ENCODE peak calls at places on chromosomes 5 and 9, in nine cellular contexts. One of them, this sample, is unnamed.
A peak's percentile ranks its signal among the peaks of the same experiment; 100 is the strongest.

GRCh38 chr5:163649522-163649921 is 144.1 kb downstream of the MAT2B start:
- DNase-seq in IMR-90: peak; percentile 62
- DNase-seq in SJSA1: no peak
- DNase-seq in BJ: no peak
- DNase-seq in tibial nerve: no peak
- DNase-seq in right cardiac atrium: no peak
- DNase-seq in fibroblast of villous mesenchyme: peak; percentile 97
- DNase-seq in cardiac fibroblast: peak; percentile 69
- DNase-seq in GM23248: peak; percentile 2
- DNase-seq in this sample: peak; percentile 41

GRCh38 chr9:72294952-72295351 is 70.1 kb downstream of the ZFAND5 start:
- DNase-seq in IMR-90: no peak
- DNase-seq in SJSA1: no peak
- DNase-seq in BJ: no peak
- DNase-seq in tibial nerve: no peak
- DNase-seq in right cardiac atrium: no peak
- DNase-seq in fibroblast of villous mesenchyme: no peak
- DNase-seq in cardiac fibroblast: peak; percentile 67
- DNase-seq in GM23248: no peak
- DNase-seq in this sample: no peak

GRCh38 chr9:86368871-86369521 is 14.8 kb upstream of the TUT7 start:
- DNase-seq in IMR-90: peak; percentile 83
- DNase-seq in SJSA1: no peak
- DNase-seq in BJ: no peak
- DNase-seq in tibial nerve: no peak
- DNase-seq in right cardiac atrium: no peak
- DNase-seq in fibroblast of villous mesenchyme: peak; percentile 92
- DNase-seq in cardiac fibroblast: peak; percentile 95
- DNase-seq in GM23248: peak; percentile 88
- DNase-seq in this sample: peak; percentile 93

GRCh38 chr9:94824401-94824800 is 97.9 kb downstream of the AOPEP start:
- DNase-seq in IMR-90: no peak
- DNase-seq in SJSA1: no peak
- DNase-seq in BJ: no peak
- DNase-seq in tibial nerve: no peak
- DNase-seq in right cardiac atrium: no peak
- DNase-seq in fibroblast of villous mesenchyme: no peak
- DNase-seq in cardiac fibroblast: no peak
- DNase-seq in GM23248: no peak
- DNase-seq in this sample: no peak

GRCh38 chr5:178335287-178336030 is 102.9 kb upstream of the PHYKPL start:
- DNase-seq in IMR-90: no peak
- DNase-seq in SJSA1: no peak
- DNase-seq in BJ: no peak
- DNase-seq in tibial nerve: no peak
- DNase-seq in right cardiac atrium: no peak
- DNase-seq in fibroblast of villous mesenchyme: no peak
- DNase-seq in cardiac fibroblast: no peak
- DNase-seq in GM23248: no peak
- DNase-seq in this sample: no peak

GRCh38 chr9:91102269-91102668 is 259.4 kb downstream of the AUH start:
- DNase-seq in IMR-90: no peak
- DNase-seq in SJSA1: no peak
- DNase-seq in BJ: no peak
- DNase-seq in tibial nerve: no peak
- DNase-seq in right cardiac atrium: no peak
- DNase-seq in fibroblast of villous mesenchyme: no peak
- DNase-seq in cardiac fibroblast: no peak
- DNase-seq in GM23248: no peak
- DNase-seq in this sample: no peak

GRCh38 chr9:129373361-129373760 is 195.3 kb upstream of the IER5L start:
- DNase-seq in IMR-90: no peak
- DNase-seq in SJSA1: no peak
- DNase-seq in BJ: no peak
- DNase-seq in tibial nerve: no peak
- DNase-seq in right cardiac atrium: no peak
- DNase-seq in fibroblast of villous mesenchyme: no peak
- DNase-seq in cardiac fibroblast: no peak
- DNase-seq in GM23248: no peak
- DNase-seq in this sample: no peak

GRCh38 chr9:11269036-11269435 is 656.2 kb upstream of the PTPRD start:
- DNase-seq in IMR-90: no peak
- DNase-seq in SJSA1: no peak
- DNase-seq in BJ: no peak
- DNase-seq in tibial nerve: no peak
- DNase-seq in right cardiac atrium: no peak
- DNase-seq in fibroblast of villous mesenchyme: no peak
- DNase-seq in cardiac fibroblast: peak; percentile 0
- DNase-seq in GM23248: no peak
- DNase-seq in this sample: no peak

GRCh38 chr5:135654646-135655045 is 75.9 kb upstream of the CXCL14 start:
- DNase-seq in IMR-90: no peak
- DNase-seq in SJSA1: no peak
- DNase-seq in BJ: no peak
- DNase-seq in tibial nerve: peak; percentile 0
- DNase-seq in right cardiac atrium: no peak
- DNase-seq in fibroblast of villous mesenchyme: no peak
- DNase-seq in cardiac fibroblast: no peak
- DNase-seq in GM23248: no peak
- DNase-seq in this sample: no peak

GRCh38 chr5:135269224-135269623 is 129.8 kb downstream of the MACROH2A1 start:
- DNase-seq in IMR-90: peak; percentile 66
- DNase-seq in SJSA1: no peak
- DNase-seq in BJ: no peak
- DNase-seq in tibial nerve: no peak
- DNase-seq in right cardiac atrium: no peak
- DNase-seq in fibroblast of villous mesenchyme: peak; percentile 61
- DNase-seq in cardiac fibroblast: no peak
- DNase-seq in GM23248: peak; percentile 54
- DNase-seq in this sample: no peak

GRCh38 chr5:37133939-37134338 is 115.2 kb downstream of the CPLANE1 start:
- DNase-seq in IMR-90: peak; percentile 75
- DNase-seq in SJSA1: no peak
- DNase-seq in BJ: peak; percentile 6
- DNase-seq in tibial nerve: no peak
- DNase-seq in right cardiac atrium: no peak
- DNase-seq in fibroblast of villous mesenchyme: peak; percentile 39
- DNase-seq in cardiac fibroblast: peak; percentile 49
- DNase-seq in GM23248: peak; percentile 41
- DNase-seq in this sample: peak; percentile 27

GRCh38 chr5:76544268-76544926 is 78.8 kb downstream of the F2RL2 start:
- DNase-seq in IMR-90: peak; percentile 13
- DNase-seq in SJSA1: no peak
- DNase-seq in BJ: no peak
- DNase-seq in tibial nerve: no peak
- DNase-seq in right cardiac atrium: no peak
- DNase-seq in fibroblast of villous mesenchyme: peak; percentile 14
- DNase-seq in cardiac fibroblast: peak; percentile 10
- DNase-seq in GM23248: peak; percentile 23
- DNase-seq in this sample: peak; percentile 25

GRCh38 chr5:16808021-16808420 is 128.1 kb downstream of the MYO10 start:
- DNase-seq in IMR-90: no peak
- DNase-seq in SJSA1: no peak
- DNase-seq in BJ: no peak
- DNase-seq in tibial nerve: no peak
- DNase-seq in right cardiac atrium: no peak
- DNase-seq in fibroblast of villous mesenchyme: no peak
- DNase-seq in cardiac fibroblast: no peak
- DNase-seq in GM23248: no peak
- DNase-seq in this sample: no peak

GRCh38 chr9:121568101-121568460 is 68.4 kb upstream of the GGTA1 start:
- DNase-seq in IMR-90: no peak
- DNase-seq in SJSA1: no peak
- DNase-seq in BJ: no peak
- DNase-seq in tibial nerve: no peak
- DNase-seq in right cardiac atrium: peak; percentile 81
- DNase-seq in fibroblast of villous mesenchyme: no peak
- DNase-seq in cardiac fibroblast: no peak
- DNase-seq in GM23248: no peak
- DNase-seq in this sample: no peak
- H3K4me3 ChIP-seq in IMR-90: no peak overlapping the region
- H3K4me3 ChIP-seq in SJSA1: no peak overlapping the region
- H3K4me3 ChIP-seq in BJ: no peak overlapping the region
- H3K4me3 ChIP-seq in tibial nerve: no peak overlapping the region
- H3K4me3 ChIP-seq in right cardiac atrium: peak overlapping the region; percentile 44
- H3K4me3 ChIP-seq in fibroblast of villous mesenchyme: no peak overlapping the region
- H3K4me3 ChIP-seq in cardiac fibroblast: peak overlapping the region; percentile 21
- H3K4me3 ChIP-seq in GM23248: no peak overlapping the region
- H3K4me3 ChIP-seq in this sample: peak overlapping the region; percentile 0

GRCh38 chr5:1883925-1884637 is 1.4 kb upstream of the IRX4 start:
- DNase-seq in IMR-90: no peak
- DNase-seq in SJSA1: no peak
- DNase-seq in BJ: no peak
- DNase-seq in tibial nerve: no peak
- DNase-seq in right cardiac atrium: peak; percentile 50
- DNase-seq in fibroblast of villous mesenchyme: no peak
- DNase-seq in cardiac fibroblast: no peak
- DNase-seq in GM23248: no peak
- DNase-seq in this sample: no peak
- H3K4me3 ChIP-seq in IMR-90: no peak overlapping the region
- H3K4me3 ChIP-seq in SJSA1: no peak overlapping the region
- H3K4me3 ChIP-seq in BJ: no peak overlapping the region
- H3K4me3 ChIP-seq in tibial nerve: no peak overlapping the region
- H3K4me3 ChIP-seq in right cardiac atrium: peak overlapping the region; percentile 43
- H3K4me3 ChIP-seq in fibroblast of villous mesenchyme: no peak overlapping the region
- H3K4me3 ChIP-seq in cardiac fibroblast: no peak overlapping the region
- H3K4me3 ChIP-seq in GM23248: no peak overlapping the region
- H3K4me3 ChIP-seq in this sample: no peak overlapping the region

GRCh38 chr9:136658849-136659535 is 3.7 kb upstream of the EGFL7 start:
- DNase-seq in IMR-90: no peak
- DNase-seq in SJSA1: no peak
- DNase-seq in BJ: no peak
- DNase-seq in tibial nerve: no peak
- DNase-seq in right cardiac atrium: peak; percentile 56
- DNase-seq in fibroblast of villous mesenchyme: no peak
- DNase-seq in cardiac fibroblast: no peak
- DNase-seq in GM23248: no peak
- DNase-seq in this sample: no peak
- H3K4me3 ChIP-seq in IMR-90: no peak overlapping the region
- H3K4me3 ChIP-seq in SJSA1: no peak overlapping the region
- H3K4me3 ChIP-seq in BJ: no peak overlapping the region
- H3K4me3 ChIP-seq in tibial nerve: no peak overlapping the region
- H3K4me3 ChIP-seq in right cardiac atrium: peak overlapping the region; percentile 22
- H3K4me3 ChIP-seq in fibroblast of villous mesenchyme: no peak overlapping the region
- H3K4me3 ChIP-seq in cardiac fibroblast: no peak overlapping the region
- H3K4me3 ChIP-seq in GM23248: no peak overlapping the region
- H3K4me3 ChIP-seq in this sample: no peak overlapping the region

GRCh38 chr9:20378851-20379250 is 243.4 kb downstream of the MLLT3 start:
- DNase-seq in IMR-90: no peak
- DNase-seq in SJSA1: no peak
- DNase-seq in BJ: no peak
- DNase-seq in tibial nerve: no peak
- DNase-seq in right cardiac atrium: no peak
- DNase-seq in fibroblast of villous mesenchyme: no peak
- DNase-seq in cardiac fibroblast: no peak
- DNase-seq in GM23248: no peak
- DNase-seq in this sample: no peak
- H3K4me3 ChIP-seq in IMR-90: no peak overlapping the region
- H3K4me3 ChIP-seq in SJSA1: no peak overlapping the region
- H3K4me3 ChIP-seq in BJ: no peak overlapping the region
- H3K4me3 ChIP-seq in tibial nerve: no peak overlapping the region
- H3K4me3 ChIP-seq in right cardiac atrium: no peak overlapping the region
- H3K4me3 ChIP-seq in fibroblast of villous mesenchyme: no peak overlapping the region
- H3K4me3 ChIP-seq in cardiac fibroblast: no peak overlapping the region
- H3K4me3 ChIP-seq in GM23248: no peak overlapping the region
- H3K4me3 ChIP-seq in this sample: no peak overlapping the region

GRCh38 chr9:88534456-88535225 is at the start of gene NXNL2:
- DNase-seq in IMR-90: peak; percentile 82
- DNase-seq in SJSA1: peak; percentile 87
- DNase-seq in BJ: peak; percentile 50
- DNase-seq in tibial nerve: peak; percentile 75
- DNase-seq in right cardiac atrium: peak; percentile 90
- DNase-seq in fibroblast of villous mesenchyme: peak; percentile 91
- DNase-seq in cardiac fibroblast: peak; percentile 88
- DNase-seq in GM23248: peak; percentile 90
- DNase-seq in this sample: peak; percentile 74
- H3K4me3 ChIP-seq in IMR-90: peak within 1 kb of the TSS; percentile 95
- H3K4me3 ChIP-seq in SJSA1: peak within 1 kb of the TSS; percentile 57
- H3K4me3 ChIP-seq in BJ: peak within 1 kb of the TSS; percentile 85
- H3K4me3 ChIP-seq in tibial nerve: peak within 1 kb of the TSS; percentile 39
- H3K4me3 ChIP-seq in right cardiac atrium: peak within 1 kb of the TSS; percentile 34
- H3K4me3 ChIP-seq in fibroblast of villous mesenchyme: peak within 1 kb of the TSS; percentile 79
- H3K4me3 ChIP-seq in cardiac fibroblast: peak within 1 kb of the TSS; percentile 60
- H3K4me3 ChIP-seq in GM23248: peak within 1 kb of the TSS; percentile 74
- H3K4me3 ChIP-seq in this sample: peak within 1 kb of the TSS; percentile 74

DNA sequence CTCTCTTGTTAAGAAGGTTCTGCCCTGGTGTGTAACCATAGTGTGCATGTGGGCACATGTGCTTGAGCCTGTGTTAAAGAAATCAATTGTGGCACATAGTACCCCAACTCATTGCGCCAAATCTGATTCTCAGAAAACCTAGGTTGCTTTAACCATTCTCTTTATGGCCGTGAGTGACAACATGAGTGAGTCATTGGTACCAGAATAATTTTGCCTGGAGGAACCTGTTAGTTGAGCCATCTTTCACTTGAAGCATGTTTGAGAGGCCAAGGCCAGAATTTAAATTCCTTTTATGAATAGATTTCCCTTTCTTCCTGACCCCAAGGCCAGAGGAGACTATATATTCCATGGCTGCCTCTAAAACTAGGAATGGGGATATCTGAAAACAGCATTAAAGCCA is 35.2 kb upstream of the SLC36A2 start:
- DNase-seq in IMR-90: no peak
- DNase-seq in SJSA1: no peak
- DNase-seq in BJ: no peak
- DNase-seq in tibial nerve: no peak
- DNase-seq in right cardiac atrium: no peak
- DNase-seq in fibroblast of villous mesenchyme: no peak
- DNase-seq in cardiac fibroblast: no peak
- DNase-seq in GM23248: no peak
- DNase-seq in this sample: no peak
- H3K4me3 ChIP-seq in IMR-90: no peak overlapping the region
- H3K4me3 ChIP-seq in SJSA1: no peak overlapping the region
- H3K4me3 ChIP-seq in BJ: no peak overlapping the region
- H3K4me3 ChIP-seq in tibial nerve: no peak overlapping the region
- H3K4me3 ChIP-seq in right cardiac atrium: no peak overlapping the region
- H3K4me3 ChIP-seq in fibroblast of villous mesenchyme: no peak overlapping the region
- H3K4me3 ChIP-seq in cardiac fibroblast: no peak overlapping the region
- H3K4me3 ChIP-seq in GM23248: no peak overlapping the region
- H3K4me3 ChIP-seq in this sample: no peak overlapping the region